ENCODE peak calls at places on chromosomes 5 and 9, in ten cellular contexts. B is NCI-H187 treated with DMSO at 0.1 percent for 48 hours; K is GM13976; Q is NT2/D1; S is AML-193; V is CD8-positive, alpha-beta memory T cell; A is RWPE1; X is Right ventricle myocardium superior; Z is epithelial cell of esophagus; D is ecto neural progenitor cell. U is an unnamed sample.

GRCh38 chr5:143536364-143536763 is 132.9 kb upstream of the NR3C1 start:
- DNase-seq in B (no peak), K (no peak), Q (no peak), S (no peak), V (no peak), A (peak; percentile 80), X (peak; percentile 35), Z (peak; percentile 95), D (no peak), U (no peak)

GRCh38 chr9:33852216-33852826 is 35.4 kb downstream of the UBE2R2 start:
- DNase-seq in B (no peak), K (peak; percentile 32), Q (peak; percentile 11), S (peak; percentile 46), V (peak; percentile 32), A (peak; percentile 45), X (peak; percentile 79), Z (peak; percentile 66), D (no peak), U (peak; percentile 18)

GRCh38 chr5:112210430-112211005 is 208.6 kb downstream of the EPB41L4A start:
- DNase-seq in B (no peak), K (no peak), Q (no peak), S (no peak), V (no peak), A (peak; percentile 30), X (no peak), Z (peak; percentile 53), D (peak; percentile 52), U (no peak)

GRCh38 chr9:136283291-136284235 is 20.3 kb downstream of the CCDC187 start:
- DNase-seq in B (no peak), K (peak; percentile 93), Q (peak; percentile 65), S (peak; percentile 47), V (peak; percentile 52), A (peak; percentile 87), X (peak; percentile 86), Z (peak; percentile 68), D (peak; percentile 89), U (peak; percentile 81)

GRCh38 chr5:378976-379742 is 57.6 kb downstream of the AHRR start:
- DNase-seq in B (no peak), K (no peak), Q (no peak), S (no peak), V (no peak), A (no peak), X (no peak), Z (no peak), D (peak; percentile 29), U (no peak)

GRCh38 chr5:72587909-72588308 is 80.7 kb upstream of the ZNF366 start:
- DNase-seq in B (no peak), K (no peak), Q (no peak), S (no peak), V (no peak), A (no peak), X (no peak), Z (no peak), D (no peak), U (no peak)

GRCh38 chr5:171537923-171538537 is 118.6 kb downstream of the FGF18 start:
- DNase-seq in B (no peak), K (no peak), Q (no peak), S (no peak), V (no peak), A (no peak), X (no peak), Z (no peak), D (peak; percentile 36), U (no peak)

GRCh38 chr9:8361364-8361763 is 561.8 kb upstream of the DMAC1 start:
- DNase-seq in B (no peak), K (no peak), Q (no peak), S (no peak), V (no peak), A (no peak), X (no peak), Z (no peak), D (no peak), U (no peak)

GRCh38 chr9:137053944-137054931 is at the start of gene ENTPD2:
- DNase-seq in B (no peak), K (peak; percentile 78), Q (no peak), S (no peak), V (peak; percentile 31), A (peak; percentile 94), X (peak; percentile 40), Z (peak; percentile 84), D (no peak), U (no peak)

GRCh38 chr5:58450811-58451629 is 8.9 kb downstream of the PLK2 start:
- DNase-seq in B (no peak), K (no peak), Q (no peak), S (no peak), V (no peak), A (no peak), X (no peak), Z (peak; percentile 40), D (no peak), U (no peak)

GRCh38 chr5:14208071-14209021 is 65.2 kb downstream of the TRIO start:
- DNase-seq in B (no peak), K (peak; percentile 57), Q (no peak), S (no peak), V (no peak), A (peak; percentile 73), X (no peak), Z (peak; percentile 91), D (no peak), U (no peak)

GRCh38 chr5:62256161-62257017 is 49.6 kb upstream of the KIF2A start:
- DNase-seq in B (no peak), K (no peak), Q (no peak), S (no peak), V (no peak), A (no peak), X (no peak), Z (no peak), D (no peak), U (no peak)

GRCh38 chr5:61254969-61255555 is 77.0 kb upstream of the ZSWIM6 start:
- DNase-seq in B (no peak), K (no peak), Q (no peak), S (no peak), V (no peak), A (peak; percentile 59), X (no peak), Z (peak; percentile 73), D (no peak), U (peak; percentile 26)

GRCh38 chr5:178266581-178266980 is 34.0 kb upstream of the PHYKPL start:
- DNase-seq in B (no peak), K (no peak), Q (no peak), S (no peak), V (no peak), A (no peak), X (no peak), Z (no peak), D (no peak), U (no peak)

GRCh38 chr5:127061537-127061936 is 11.8 kb downstream of the C5orf63 start:
- DNase-seq in B (no peak), K (no peak), Q (no peak), S (no peak), V (no peak), A (no peak), X (no peak), Z (no peak), D (no peak), U (no peak)

GRCh38 chr9:127248241-127248640 is 16.3 kb upstream of the GARNL3 start:
- DNase-seq in B (no peak), K (no peak), Q (no peak), S (no peak), V (no peak), A (no peak), X (no peak), Z (peak; percentile 33), D (no peak), U (no peak)

GRCh38 chr5:178116406-178116885 is 3.1 kb downstream of the N4BP3 start:
- DNase-seq in B (no peak), K (peak; percentile 76), Q (no peak), S (no peak), V (peak; percentile 77), A (no peak), X (no peak), Z (no peak), D (peak; percentile 87), U (no peak)

GRCh38 chr5:87347841-87348240 is 64.9 kb downstream of the CCNH start:
- DNase-seq in B (no peak), K (no peak), Q (no peak), S (no peak), V (no peak), A (no peak), X (no peak), Z (peak; percentile 9), D (no peak), U (no peak)

GRCh38 chr5:7662289-7662688 is 188.6 kb downstream of the CFAP90 start:
- DNase-seq in B (no peak), K (no peak), Q (no peak), S (no peak), V (no peak), A (no peak), X (no peak), Z (no peak), D (no peak), U (no peak)

GRCh38 chr5:81425569-81425968 is 31.6 kb upstream of the ACOT12 start:
- DNase-seq in B (no peak), K (peak; percentile 37), Q (no peak), S (peak; percentile 63), V (no peak), A (peak; percentile 44), X (no peak), Z (peak; percentile 31), D (no peak), U (peak; percentile 21)

GRCh38 chr5:128038641-128039040 is 44.9 kb upstream of the SLC12A2 start:
- DNase-seq in B (no peak), K (no peak), Q (no peak), S (no peak), V (no peak), A (peak; percentile 69), X (no peak), Z (peak; percentile 63), D (no peak), U (peak; percentile 8)

GRCh38 chr5:72244862-72245371 is 75.1 kb downstream of the MRPS27 start:
- DNase-seq in B (no peak), K (peak; percentile 27), Q (peak; percentile 32), S (peak; percentile 17), V (no peak), A (peak; percentile 16), X (no peak), Z (peak; percentile 57), D (peak; percentile 49), U (no peak)

GRCh38 chr9:100340224-100340623 is 12.5 kb downstream of the TEX10 start:
- DNase-seq in B (no peak), K (no peak), Q (no peak), S (no peak), V (no peak), A (no peak), X (no peak), Z (no peak), D (no peak), U (no peak)

GRCh38 chr5:14204785-14205321 is 61.7 kb downstream of the TRIO start:
- DNase-seq in B (no peak), K (no peak), Q (no peak), S (no peak), V (no peak), A (peak; percentile 51), X (peak; percentile 74), Z (peak; percentile 78), D (no peak), U (peak; percentile 7)

GRCh38 chr9:114799441-114799840 is 6.4 kb downstream of the TNFSF15 start:
- DNase-seq in B (no peak), K (no peak), Q (peak; percentile 57), S (no peak), V (no peak), A (no peak), X (no peak), Z (no peak), D (peak; percentile 71), U (peak; percentile 20)

GRCh38 chr5:9496801-9497200 is 49.1 kb downstream of the SEMA5A start:
- DNase-seq in B (no peak), K (no peak), Q (no peak), S (no peak), V (no peak), A (no peak), X (no peak), Z (no peak), D (no peak), U (no peak)

U was measured in COLO829.